ENCODE peak calls at places on chromosomes 12 and 14, in four cellular contexts. W is IMR-90, X is breast epithelium, C is tibial nerve. T is an unnamed sample. For H3K4me1, the result is how much of the 10 kb centered on the place peaks cover.

GRCh38 chr14:49959822-49960408 is 67.0 kb downstream of the ARF6 start:
- DNase-seq in W (no peak), C (no peak), X (no peak), T (no peak)

GRCh38 chr12:1644523-1645438 is 15.8 kb downstream of the WNT5B start:
- DNase-seq in C (peak), X (no peak), W (peak), T (peak)

GRCh38 chr12:62537544-62537943 is 70.9 kb downstream of the MON2 start:
- DNase-seq in C (no peak), X (no peak), W (peak), T (no peak)

GRCh38 chr14:67536087-67536486 is 3.0 kb downstream of the PLEKHH1 start:
- DNase-seq in X (no peak), C (no peak), W (no peak), T (no peak)

GRCh38 chr12:69916541-69917270 is 91.7 kb downstream of the MYRFL start:
- DNase-seq in X (no peak), C (no peak), W (no peak), T (no peak)

GRCh38 chr12:93580682-93581081 is 8.2 kb downstream of the SOCS2 start:
- DNase-seq in X (no peak), C (no peak), W (no peak), T (no peak)

GRCh38 chr12:89951050-89951693 is 242.5 kb upstream of the ATP2B1 start:
- DNase-seq in W (peak), X (no peak), C (no peak), T (no peak)

GRCh38 chr12:88401153-88401552 is 179.1 kb downstream of the KITLG start:
- DNase-seq in X (no peak), W (peak), C (no peak), T (no peak)

GRCh38 chr12:110079477-110080400 is 31.4 kb upstream of the C12orf76 start:
- DNase-seq in W (peak), C (peak), X (peak), T (peak)

GRCh38 chr12:53098982-53099651 is 1.6 kb downstream of the IGFBP6 start:
- DNase-seq in C (peak), X (peak), W (peak), T (peak)
- TF ChIP-seq POLR2A in C (peak), X (no peak), W (peak), T (no peak)

GRCh38 chr14:54219281-54220121 is 177.3 kb upstream of the CDKN3 start:
- DNase-seq in X (no peak), W (no peak), C (no peak), T (no peak)
- H3K4me3 ChIP-seq in X (peak), W (no peak), C (peak), T (peak)

GRCh38 chr12:11727133-11727664 is 77.7 kb downstream of the ETV6 start:
- DNase-seq in X (no peak), C (no peak), W (no peak), T (no peak)
- H3K4me1 ChIP-seq in X (under half), C (half or more), W (under half), T (under half)

GRCh38 chr14:21200752-21201461 is 45.0 kb upstream of the OR5AU1 start:
- DNase-seq in X (no peak), C (no peak), W (no peak), T (no peak)
- TF ChIP-seq POLR2A in X (no peak), C (no peak), W (no peak), T (no peak)

GRCh38 chr12:57231276-57232021 is 1.9 kb downstream of the SHMT2 start:
- DNase-seq in X (no peak), W (no peak), C (no peak), T (no peak)
- H3K4me3 ChIP-seq in X (no peak), W (peak), C (no peak), T (no peak)

DNA sequence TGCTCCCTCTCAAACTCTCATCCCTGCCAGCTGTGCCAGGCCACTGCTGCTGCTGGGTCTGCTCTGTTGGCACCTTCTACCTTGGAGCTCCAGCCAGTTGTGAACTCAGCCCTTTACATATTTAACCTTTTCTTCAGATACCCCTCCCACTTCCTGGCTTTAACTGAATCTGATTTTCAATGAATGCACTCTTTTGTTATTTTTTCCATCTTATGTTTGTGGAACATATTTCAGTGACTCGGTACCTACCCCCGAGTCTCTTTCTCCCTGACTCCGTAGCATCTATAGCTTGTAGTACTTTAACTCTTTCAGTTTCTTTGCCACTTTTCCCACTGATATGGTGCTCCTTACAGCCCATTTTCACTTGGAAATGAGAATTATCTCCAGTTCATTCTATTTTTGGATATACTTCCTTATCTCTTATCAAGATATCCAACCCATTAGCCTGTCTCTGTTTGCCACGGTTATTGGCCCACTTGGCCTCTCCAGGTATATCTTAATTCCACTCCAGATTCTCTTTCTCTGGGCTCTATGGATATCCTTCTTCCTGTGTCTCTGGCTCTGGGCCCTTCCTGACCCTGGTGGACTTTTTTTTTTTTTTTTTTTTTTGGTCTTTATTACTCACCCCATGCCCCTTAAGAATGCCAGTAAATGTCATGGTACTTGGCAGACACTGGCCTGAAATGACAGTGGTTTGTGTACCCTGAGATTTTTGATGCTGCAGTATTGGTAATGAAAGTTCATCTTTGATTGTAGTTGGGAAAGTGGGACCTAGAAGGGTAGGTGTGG is 62.7 kb downstream of the PELI2 start:
- DNase-seq in W (no peak), X (no peak), C (no peak), T (no peak)
- H3K4me1 ChIP-seq in W (under half), X (under half), C (under half), T (under half)

GRCh38 chr12:16347391-16348298 is at the start of gene MGST1:
- DNase-seq in W (peak), C (peak), X (peak), T (peak)
- TF ChIP-seq POLR2A in W (peak), C (peak), X (peak), T (peak)

GRCh38 chr14:61761959-61762786 is at the start of gene SNAPC1:
- DNase-seq in C (peak), W (peak), X (peak), T (peak)

GRCh38 chr14:61765225-61765943 is 3.2 kb downstream of the SNAPC1 start:
- DNase-seq in X (no peak), C (no peak), W (no peak), T (no peak)

GRCh38 chr14:61759878-61760277 is 2.3 kb upstream of the SNAPC1 start:
- DNase-seq in X (no peak), C (no peak), W (no peak), T (no peak)

GRCh38 chr14:61764342-61765122 is 2.3 kb downstream of the SNAPC1 start:
- DNase-seq in X (no peak), C (no peak), W (no peak), T (no peak)

DNA sequence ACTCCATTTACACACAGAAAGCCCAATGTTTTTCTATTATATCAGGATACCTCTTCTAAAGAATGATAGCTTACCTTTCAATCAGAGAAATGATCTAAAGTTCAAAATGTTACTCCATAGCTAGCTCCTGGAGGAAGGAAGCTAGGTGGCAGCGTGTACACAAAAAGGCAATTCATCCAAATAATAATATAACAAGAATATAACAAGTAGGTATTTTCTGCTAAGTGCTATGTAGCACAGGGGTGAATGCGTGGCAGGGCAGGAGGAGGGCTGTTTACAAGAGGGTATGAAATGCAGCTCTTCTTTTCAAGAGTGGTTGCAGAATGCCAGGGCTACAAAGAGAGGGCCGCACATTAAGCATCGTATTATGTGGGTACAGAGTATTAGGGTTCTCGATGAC is 663 bp upstream of the SNAPC1 start:
- DNase-seq in W (no peak), C (no peak), X (no peak), T (no peak)
- H3K4me3 ChIP-seq in W (peak), C (peak), X (peak), T (peak)